ENCODE peak calls at places on chromosomes 3 and 15, in four cellular contexts. One of them, this sample, is unnamed.

GRCh38 chr3:144045766-144046165 is 74.1 kb downstream of the DIPK2A start:
- DNase-seq in WTC11: no peak
- DNase-seq in A549: no peak
- DNase-seq in HepG2: no peak
- DNase-seq in this sample: no peak

GRCh38 chr15:44295909-44296420 is 7.4 kb downstream of the GOLM2 start:
- DNase-seq in WTC11: no peak
- DNase-seq in A549: no peak
- DNase-seq in HepG2: no peak
- DNase-seq in this sample: no peak

GRCh38 chr3:184796954-184797353 is 15.0 kb upstream of the VPS8 start:
- DNase-seq in WTC11: no peak
- DNase-seq in A549: no peak
- DNase-seq in HepG2: no peak
- DNase-seq in this sample: no peak

GRCh38 chr3:157574580-157574979 is 71.4 kb upstream of the VEPH1 start:
- DNase-seq in WTC11: no peak
- DNase-seq in A549: no peak
- DNase-seq in HepG2: no peak
- DNase-seq in this sample: no peak

GRCh38 chr15:61530769-61531168 is 301.7 kb upstream of the RORA start:
- DNase-seq in WTC11: peak
- DNase-seq in A549: no peak
- DNase-seq in HepG2: no peak
- DNase-seq in this sample: peak

GRCh38 chr3:73623316-73623715 is 1.4 kb downstream of the PDZRN3 start:
- DNase-seq in WTC11: no peak
- DNase-seq in A549: no peak
- DNase-seq in HepG2: no peak
- DNase-seq in this sample: no peak

GRCh38 chr3:168511428-168512014 is 415.8 kb upstream of the GOLIM4 start:
- DNase-seq in WTC11: no peak
- DNase-seq in A549: peak
- DNase-seq in HepG2: no peak
- DNase-seq in this sample: peak

GRCh38 chr3:187919018-187919417 is 173.8 kb upstream of the BCL6 start:
- DNase-seq in WTC11: no peak
- DNase-seq in A549: no peak
- DNase-seq in HepG2: no peak
- DNase-seq in this sample: no peak

DNA sequence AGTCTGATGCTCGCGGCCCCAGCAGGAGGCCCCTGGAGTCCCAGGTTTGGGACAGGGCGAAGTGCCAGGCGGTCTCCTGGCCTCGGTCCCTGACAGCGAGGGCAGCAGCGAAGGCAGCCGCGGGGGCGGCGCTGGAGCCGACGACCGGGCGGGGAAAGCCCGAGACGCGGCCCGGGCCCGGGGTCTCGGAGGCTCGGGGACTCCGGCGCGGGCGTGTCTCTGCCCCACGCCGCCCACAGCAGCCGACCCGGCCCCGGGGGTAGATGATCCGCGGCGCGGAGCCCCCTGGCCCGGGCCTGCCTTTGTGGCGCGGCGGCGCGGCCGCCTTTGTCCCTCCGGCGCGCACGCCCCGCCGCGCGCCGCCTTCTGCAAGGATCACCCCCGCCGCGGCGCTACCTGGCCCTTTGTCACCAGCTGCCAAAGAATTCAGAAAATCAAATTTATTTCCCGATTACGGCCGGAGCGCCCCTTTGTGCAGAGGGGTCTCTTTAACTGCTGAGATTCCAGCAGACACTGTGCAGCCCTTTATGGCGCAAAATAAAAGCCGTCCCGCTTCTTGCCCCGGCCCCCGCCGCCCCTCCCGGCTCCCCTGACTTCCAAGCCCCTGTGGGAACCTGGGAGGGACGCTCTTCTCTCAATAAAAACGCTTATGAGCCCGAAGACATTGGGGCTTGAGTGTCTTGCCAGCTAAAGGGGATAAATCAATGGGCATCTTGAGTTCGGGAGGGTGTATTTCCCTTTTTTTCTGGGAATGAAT is 68.3 kb downstream of the HES1 start:
- DNase-seq in WTC11: peak
- DNase-seq in A549: no peak
- DNase-seq in HepG2: no peak
- DNase-seq in this sample: peak
- TF ChIP-seq CTCF in WTC11: no peak
- TF ChIP-seq CTCF in A549: no peak
- TF ChIP-seq CTCF in HepG2: no peak
- TF ChIP-seq CTCF in this sample: no peak

GRCh38 chr3:126480864-126481263 is 5.2 kb upstream of the ZXDC start:
- DNase-seq in WTC11: no peak
- DNase-seq in A549: no peak
- DNase-seq in HepG2: no peak
- DNase-seq in this sample: no peak
- TF ChIP-seq MAX in WTC11: no peak
- TF ChIP-seq MAX in A549: no peak
- TF ChIP-seq MAX in HepG2: no peak
- TF ChIP-seq MAX in this sample: no peak

DNA sequence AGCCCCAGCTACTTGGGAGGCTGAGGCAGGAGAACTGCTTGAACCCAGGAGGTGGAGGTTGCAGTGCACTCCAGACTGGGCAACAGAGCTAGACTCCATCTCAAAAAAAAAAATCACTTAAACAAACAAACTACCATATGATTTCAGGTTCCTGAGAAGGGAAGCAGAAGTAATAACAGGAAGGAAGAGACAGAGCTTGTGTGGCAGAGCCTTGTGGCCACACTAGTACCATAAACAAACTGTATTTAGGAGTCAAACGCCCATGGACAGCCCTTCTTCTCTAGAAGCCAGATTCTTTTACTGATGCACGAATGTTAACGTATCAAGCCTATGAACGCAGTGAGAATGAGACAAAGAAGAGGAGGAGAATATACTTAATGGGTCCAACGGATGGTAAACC is 12.0 kb downstream of the MTMR10 start:
- DNase-seq in WTC11: no peak
- DNase-seq in A549: no peak
- DNase-seq in HepG2: no peak
- DNase-seq in this sample: peak
- TF ChIP-seq CTCF in WTC11: no peak
- TF ChIP-seq CTCF in A549: no peak
- TF ChIP-seq CTCF in HepG2: no peak
- TF ChIP-seq CTCF in this sample: no peak

GRCh38 chr3:98565237-98565643 is 28.2 kb downstream of the CPOX start:
- DNase-seq in WTC11: no peak
- DNase-seq in A549: no peak
- DNase-seq in HepG2: no peak
- DNase-seq in this sample: no peak
- TF ChIP-seq MAX in WTC11: no peak
- TF ChIP-seq MAX in A549: no peak
- TF ChIP-seq MAX in HepG2: no peak
- TF ChIP-seq MAX in this sample: no peak

GRCh38 chr15:89776274-89777072 is at the start of gene MESP2:
- DNase-seq in WTC11: peak
- DNase-seq in A549: peak
- DNase-seq in HepG2: peak
- DNase-seq in this sample: peak
- TF ChIP-seq CTCF in WTC11: no peak
- TF ChIP-seq CTCF in A549: no peak
- TF ChIP-seq CTCF in HepG2: peak
- TF ChIP-seq CTCF in this sample: peak

This sample was measured in NB4.